ENCODE peak calls at places on chromosomes 6 and 20, in five cellular contexts. E is adrenal gland, O is gastrocnemius medialis, Z is left lung, X is transverse colon. R is an unnamed sample.

GRCh38 chr20:2756056-2756611 is 44.3 kb downstream of the CPXM1 start:
- DNase-seq in E (no peak), O (no peak), Z (no peak), X (no peak), R (no peak)

GRCh38 chr6:106556368-106556960 is 72.8 kb downstream of the RTN4IP1 start:
- DNase-seq in E (no peak), O (no peak), Z (no peak), X (no peak), R (no peak)

GRCh38 chr6:106098383-106099234 is 12.5 kb downstream of the PRDM1 start:
- DNase-seq in E (no peak), O (peak; percentile 28), Z (peak; percentile 72), X (peak; percentile 86), R (peak; percentile 63)

GRCh38 chr6:13952101-13952500 is 27.3 kb downstream of the RNF182 start:
- DNase-seq in E (no peak), O (no peak), Z (no peak), X (no peak), R (no peak)

GRCh38 chr6:81969011-81969410 is 216.5 kb upstream of the TENT5A start:
- DNase-seq in E (no peak), O (no peak), Z (no peak), X (no peak), R (no peak)

GRCh38 chr6:41940759-41941279 is 789 bp downstream of the CCND3 start:
- DNase-seq in E (peak; percentile 66), O (peak; percentile 16), Z (peak; percentile 59), X (peak; percentile 54), R (peak; percentile 34)

GRCh38 chr6:35059606-35060355 is 81.4 kb downstream of the TCP11 start:
- DNase-seq in E (no peak), O (no peak), Z (no peak), X (no peak), R (no peak)

GRCh38 chr6:3349388-3350251 is 90.9 kb downstream of the PSMG4 start:
- DNase-seq in E (no peak), O (no peak), Z (no peak), X (no peak), R (no peak)

GRCh38 chr6:135496805-135497411 is 632 bp downstream of the AHI1 start:
- DNase-seq in E (no peak), O (no peak), Z (no peak), X (no peak), R (no peak)

GRCh38 chr6:108733706-108734105 is 114.5 kb upstream of the ARMC2 start:
- DNase-seq in E (no peak), O (no peak), Z (no peak), X (no peak), R (no peak)

GRCh38 chr6:111555041-111555440 is 50.6 kb downstream of the TRAF3IP2 start:
- DNase-seq in E (no peak), O (peak; percentile 57), Z (no peak), X (no peak), R (no peak)

GRCh38 chr20:10540636-10541493 is 105.8 kb downstream of the SLX4IP start:
- DNase-seq in E (no peak), O (no peak), Z (no peak), X (no peak), R (no peak)

GRCh38 chr6:110654096-110654820 is 161.0 kb downstream of the CDK19 start:
- DNase-seq in E (no peak), O (no peak), Z (no peak), X (no peak), R (no peak)

GRCh38 chr6:38279945-38280588 is 359.7 kb downstream of the BTBD9 start:
- DNase-seq in E (no peak), O (no peak), Z (no peak), X (no peak), R (no peak)

GRCh38 chr6:63319911-63320310 is at the start of gene LGSN:
- DNase-seq in E (no peak), O (no peak), Z (no peak), X (no peak), R (no peak)

GRCh38 chr6:41160933-41161332 is 2.0 kb downstream of the TREM2 start:
- DNase-seq in E (no peak), O (no peak), Z (no peak), X (no peak), R (no peak)

GRCh38 chr6:42075159-42075838 is 25.0 kb downstream of the TAF8 start:
- DNase-seq in E (peak; percentile 77), O (peak; percentile 68), Z (peak; percentile 76), X (peak; percentile 84), R (no peak)

DNA sequence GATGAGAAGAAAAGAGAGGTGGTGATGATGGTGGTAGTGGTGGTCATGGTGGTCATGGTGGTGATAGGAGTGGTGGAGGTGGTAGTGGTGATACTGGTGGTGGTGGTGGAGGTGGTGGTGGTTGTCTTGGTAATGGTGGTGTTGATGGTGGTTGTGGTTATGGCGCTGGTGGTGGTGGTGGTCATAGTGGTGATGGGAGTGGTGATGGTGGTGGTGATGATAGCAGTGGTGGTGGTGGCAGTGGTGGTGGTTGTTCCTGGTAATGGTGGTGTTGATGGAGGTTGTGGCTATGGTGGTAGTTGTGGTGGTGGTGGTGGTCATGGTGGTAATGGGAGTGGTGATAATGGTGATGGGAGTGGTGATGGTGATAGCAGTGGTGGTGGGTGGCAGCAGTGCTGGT is 36.8 kb downstream of the HAO1 start:
- DNase-seq in E (no peak), O (no peak), Z (no peak), X (no peak), R (no peak)
- H3K9me3 ChIP-seq in E (no peaks in the 10 kb centered on the region), O (no peaks in the 10 kb centered on the region), Z (no peaks in the 10 kb centered on the region), X (no peaks in the 10 kb centered on the region), R (no peaks in the 10 kb centered on the region)

GRCh38 chr20:531608-532007 is 12.0 kb downstream of the CSNK2A1 start:
- DNase-seq in E (no peak), O (no peak), Z (no peak), X (no peak), R (no peak)

GRCh38 chr20:532530-532929 is 11.1 kb downstream of the CSNK2A1 start:
- DNase-seq in E (no peak), O (no peak), Z (no peak), X (no peak), R (no peak)

GRCh38 chr20:527571-527886 is 16.1 kb downstream of the CSNK2A1 start:
- DNase-seq in E (no peak), O (no peak), Z (no peak), X (no peak), R (no peak)

DNA sequence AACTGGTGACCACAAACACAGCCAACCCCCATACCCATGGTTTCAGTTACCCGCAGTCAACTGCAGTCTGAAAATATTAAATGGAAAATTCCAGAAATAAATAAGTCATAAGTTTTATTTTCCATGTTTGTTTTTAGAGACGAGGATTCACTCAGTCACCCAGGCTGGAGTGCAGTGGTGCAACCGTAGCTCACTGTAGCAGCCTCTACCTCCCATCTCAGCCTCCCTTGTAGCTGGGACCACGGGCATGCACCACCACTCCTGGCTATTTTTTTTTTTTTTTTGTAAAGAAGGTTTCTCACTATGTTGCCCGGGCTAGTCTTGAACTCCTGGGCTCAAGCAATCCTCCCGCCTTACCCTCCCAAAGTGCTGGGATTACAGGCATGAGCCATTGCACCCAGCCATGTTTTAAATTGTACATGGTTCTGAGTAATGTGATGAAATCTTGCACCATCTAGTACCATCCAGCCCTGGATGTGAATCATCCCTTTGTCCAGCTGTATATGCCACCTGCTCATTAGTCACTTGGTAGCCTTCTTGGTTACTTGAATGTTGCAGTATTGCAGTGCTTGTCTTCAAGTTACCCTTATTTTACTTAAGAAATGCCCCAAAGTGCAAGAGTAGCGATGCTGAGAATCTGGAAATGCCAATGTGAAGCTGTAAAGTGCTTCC is 14.5 kb downstream of the CSNK2A1 start:
- DNase-seq in E (no peak), O (peak; percentile 14), Z (no peak), X (no peak), R (no peak)
- H3K9me3 ChIP-seq in E (no peaks in the 10 kb centered on the region), O (no peaks in the 10 kb centered on the region), Z (no peaks in the 10 kb centered on the region), X (no peaks in the 10 kb centered on the region), R (peaks cover 9% of the 10 kb centered on the region)

GRCh38 chr20:55793986-55794385 is 211.3 kb downstream of the CBLN4 start:
- DNase-seq in E (no peak), O (no peak), Z (no peak), X (no peak), R (no peak)

GRCh38 chr20:55790178-55790577 is 215.1 kb downstream of the CBLN4 start:
- DNase-seq in E (no peak), O (no peak), Z (no peak), X (no peak), R (no peak)

GRCh38 chr20:55792049-55792448 is 213.3 kb downstream of the CBLN4 start:
- DNase-seq in E (no peak), O (no peak), Z (no peak), X (no peak), R (no peak)
- H3K9me3 ChIP-seq in E (no peaks in the 10 kb centered on the region), O (no peaks in the 10 kb centered on the region), Z (no peaks in the 10 kb centered on the region), X (no peaks in the 10 kb centered on the region), R (no peaks in the 10 kb centered on the region)

DNA sequence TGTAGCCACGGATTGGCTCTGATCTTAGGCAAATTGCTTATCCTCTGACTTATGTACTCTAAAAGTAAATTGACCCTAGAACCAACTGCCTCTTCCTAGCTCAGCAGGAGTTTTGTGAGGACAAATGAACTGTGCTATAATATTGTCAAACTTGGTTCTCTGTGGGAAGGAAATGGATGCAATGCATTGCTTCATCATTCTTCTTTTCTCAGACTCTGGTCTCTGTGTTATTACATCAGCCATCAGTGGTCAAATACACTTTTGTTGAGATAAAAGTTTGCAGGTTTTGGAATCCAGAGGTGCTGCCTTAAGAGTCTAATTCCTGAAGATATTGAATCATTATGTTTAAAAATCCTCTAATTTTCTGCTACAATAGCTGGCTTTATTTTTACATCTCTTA is 64.9 kb downstream of the SLC24A3 start:
- DNase-seq in E (no peak), O (no peak), Z (no peak), X (no peak), R (no peak)
- H3K9me3 ChIP-seq in E (no peaks in the 10 kb centered on the region), O (no peaks in the 10 kb centered on the region), Z (no peaks in the 10 kb centered on the region), X (no peaks in the 10 kb centered on the region), R (no peaks in the 10 kb centered on the region)

DNA sequence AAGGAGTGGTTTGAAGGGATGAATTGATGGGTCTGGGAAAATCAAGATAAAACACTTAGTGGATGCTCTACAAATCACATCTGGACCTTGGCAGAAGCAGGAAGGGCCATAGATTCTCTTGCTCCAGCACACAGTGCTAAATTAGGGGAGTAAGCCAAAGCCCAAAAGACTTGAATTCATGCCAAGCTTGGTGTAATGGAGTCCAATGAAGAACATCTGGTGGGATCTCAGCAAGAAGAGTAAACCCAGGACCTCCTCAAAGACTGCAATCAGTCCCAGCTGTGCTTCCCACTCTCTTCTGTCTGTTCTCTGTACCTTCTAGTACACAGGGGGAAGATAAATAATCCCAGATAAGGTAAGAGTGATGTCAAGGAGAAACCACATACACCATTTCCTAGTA is 683.4 kb downstream of the RNF144B start:
- DNase-seq in E (no peak), O (no peak), Z (no peak), X (no peak), R (no peak)
- H3K9me3 ChIP-seq in E (no peaks in the 10 kb centered on the region), O (no peaks in the 10 kb centered on the region), Z (no peaks in the 10 kb centered on the region), X (no peaks in the 10 kb centered on the region), R (no peaks in the 10 kb centered on the region)

DNA sequence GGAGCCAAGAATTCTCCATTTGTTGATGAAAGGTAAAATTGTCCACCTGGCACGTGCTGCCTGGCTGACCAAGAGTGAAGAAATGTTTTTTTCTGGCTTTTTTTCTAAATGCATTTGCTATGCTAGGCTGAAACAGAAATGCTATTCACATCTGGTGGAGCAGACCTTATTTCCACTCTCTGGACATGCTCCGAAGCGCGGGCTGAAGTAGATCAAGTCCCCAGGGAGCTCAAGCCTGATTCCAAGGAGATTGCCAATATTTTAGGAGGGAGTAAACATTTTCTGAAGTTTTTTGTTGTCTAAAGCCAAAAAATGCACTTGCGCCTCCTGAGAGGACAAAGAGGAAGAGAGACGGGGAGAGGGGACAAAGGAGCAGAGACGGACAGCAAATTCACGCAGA is 23.3 kb upstream of the SMOC2 start:
- DNase-seq in E (no peak), O (peak; percentile 41), Z (no peak), X (no peak), R (no peak)
- H3K9me3 ChIP-seq in E (no peaks in the 10 kb centered on the region), O (no peaks in the 10 kb centered on the region), Z (no peaks in the 10 kb centered on the region), X (no peaks in the 10 kb centered on the region), R (no peaks in the 10 kb centered on the region)